ENCODE peak calls at places on chromosomes 7 and 10, in ten cellular contexts. U is activated CD4-positive, alpha-beta T cell treated with anti-CD3 and anti-CD28 coated beads, Interleukin-2, amount 10 ng/mL, durations not matched to agents 7 days and 5 days; Y is HEK293T; F is NCI-H748 treated with DMSO at 0.1 percent for 48 hours; P is GM03348; D is progenitor cell of endocrine pancreas; O is DMS79 treated with DMSO at 0.1 percent for 48 hours; L is MCF 10A; E is mesendoderm; R is pulmonary artery endothelial cell. X is an unnamed sample.

GRCh38 chr10:110781139-110781538 is 90.6 kb upstream of the PDCD4 start:
- DNase-seq in U (no peak), Y (no peak), F (no peak), P (no peak), D (no peak), O (no peak), L (no peak), E (no peak), R (no peak), X (no peak)

GRCh38 chr7:47254081-47255006 is 327.6 kb downstream of the TNS3 start:
- DNase-seq in U (peak), Y (peak), F (peak), P (peak), D (peak), O (no peak), L (peak), E (peak), R (no peak), X (peak)

GRCh38 chr10:78578929-78579328 is 489.8 kb upstream of the ZMIZ1 start:
- DNase-seq in U (no peak), Y (no peak), F (no peak), P (no peak), D (no peak), O (no peak), L (no peak), E (no peak), R (no peak), X (no peak)

GRCh38 chr7:46886669-46887374 is 695.1 kb downstream of the TNS3 start:
- DNase-seq in U (no peak), Y (no peak), F (no peak), P (no peak), D (no peak), O (no peak), L (no peak), E (no peak), R (no peak), X (no peak)

GRCh38 chr7:43313628-43314378 is 201.4 kb downstream of the HECW1 start:
- DNase-seq in U (no peak), Y (no peak), F (no peak), P (no peak), D (no peak), O (no peak), L (no peak), E (no peak), R (no peak), X (no peak)

GRCh38 chr7:124322561-124322960 is 289.7 kb upstream of the TMEM229A start:
- DNase-seq in U (no peak), Y (no peak), F (no peak), P (no peak), D (no peak), O (no peak), L (peak), E (no peak), R (no peak), X (no peak)

GRCh38 chr10:4372601-4373000 is 453.4 kb upstream of the AKR1E2 start:
- DNase-seq in U (no peak), Y (no peak), F (peak), P (peak), D (no peak), O (no peak), L (no peak), E (no peak), R (peak), X (no peak)

GRCh38 chr10:3714957-3715356 is 70.1 kb downstream of the KLF6 start:
- DNase-seq in U (no peak), Y (no peak), F (no peak), P (no peak), D (no peak), O (no peak), L (peak), E (no peak), R (no peak), X (no peak)

GRCh38 chr10:133458021-133458709 is 4.4 kb downstream of the SCART1 start:
- DNase-seq in U (peak), Y (no peak), F (no peak), P (no peak), D (no peak), O (no peak), L (no peak), E (no peak), R (no peak), X (no peak)

GRCh38 chr10:73094249-73094850 is 2.3 kb downstream of the P4HA1 start:
- DNase-seq in U (no peak), Y (no peak), F (no peak), P (peak), D (no peak), O (no peak), L (peak), E (no peak), R (no peak), X (no peak)

X was measured in HuH-7.